ENCODE peak calls at places on chromosomes 13 and 19, in four cellular contexts. R is HS-5, I is PC-3, S is non-pigmented ciliary epithelial cell. A is an unnamed sample.

GRCh38 chr19:35373492-35373891 is 2.6 kb downstream of the GPR42 start:
- DNase-seq in R (no peak), I (no peak), S (no peak), A (no peak)

GRCh38 chr19:10270180-10270615 is 722 bp upstream of the ICAM1 start:
- DNase-seq in R (no peak), I (no peak), S (no peak), A (no peak)

GRCh38 chr13:106415971-106416370 is 119.5 kb downstream of the EFNB2 start:
- DNase-seq in R (no peak), I (no peak), S (no peak), A (no peak)

GRCh38 chr13:29479716-29480492 is 115.6 kb downstream of the SLC7A1 start:
- DNase-seq in R (no peak), I (no peak), S (no peak), A (no peak)

GRCh38 chr13:98768522-98768921 is 16.1 kb upstream of the SLC15A1 start:
- DNase-seq in R (no peak), I (no peak), S (no peak), A (no peak)

GRCh38 chr19:31560021-31560770 is 211.0 kb upstream of the TSHZ3 start:
- DNase-seq in R (no peak), I (no peak), S (no peak), A (no peak)

GRCh38 chr19:46607441-46607841 is 6.3 kb downstream of the CALM3 start:
- DNase-seq in R (no peak), I (no peak), S (no peak), A (no peak)

GRCh38 chr13:51942189-51942588 is 69.1 kb downstream of the ATP7B start:
- DNase-seq in R (no peak), I (peak), S (no peak), A (no peak)

A was measured in AG04449.